ENCODE peak calls at places on chromosomes 1 and 21, in six cellular contexts. J is H1, Q is A549, W is stomach, U is esophagus squamous epithelium, C is K562. I is an unnamed sample. For H3K4me1, the result is how much of the 10 kb centered on the place peaks cover.

GRCh38 chr1:186482661-186483255 is 21.8 kb upstream of the PDC start:
- DNase-seq in J (peak), Q (peak), W (peak), U (no peak), C (peak), I (no peak)

GRCh38 chr1:2431503-2431902 is 19.1 kb upstream of the PEX10 start:
- DNase-seq in J (no peak), Q (no peak), W (no peak), U (no peak), C (no peak), I (no peak)

GRCh38 chr1:31932491-31933316 is 5.5 kb downstream of the PTP4A2 start:
- DNase-seq in J (no peak), Q (peak), W (no peak), U (no peak), C (no peak), I (no peak)

GRCh38 chr1:196409586-196409985 is 198.7 kb downstream of the KCNT2 start:
- DNase-seq in J (no peak), Q (no peak), W (no peak), U (no peak), C (no peak), I (no peak)

GRCh38 chr1:222794656-222795474 is 20.0 kb upstream of the DISP1 start:
- DNase-seq in J (no peak), Q (peak), W (peak), U (no peak), C (no peak), I (peak)

GRCh38 chr1:109844609-109845008 is 66.0 kb upstream of the CSF1 start:
- DNase-seq in J (peak), Q (no peak), W (no peak), U (no peak), C (no peak), I (no peak)

GRCh38 chr1:163072658-163073057 is 3.5 kb downstream of the RGS4 start:
- DNase-seq in J (no peak), Q (no peak), W (no peak), U (no peak), C (no peak), I (no peak)

GRCh38 chr1:77200806-77201205 is 18.4 kb downstream of the PIGK start:
- DNase-seq in J (no peak), Q (no peak), W (no peak), U (no peak), C (no peak), I (no peak)

GRCh38 chr1:231883382-231883781 is 256.8 kb downstream of the DISC1 start:
- DNase-seq in J (no peak), Q (peak), W (no peak), U (no peak), C (no peak), I (no peak)

GRCh38 chr1:220852408-220852807 is 26.8 kb upstream of the HLX start:
- DNase-seq in J (no peak), Q (no peak), W (no peak), U (no peak), C (no peak), I (no peak)

GRCh38 chr1:248152056-248152827 is 7.3 kb downstream of the OR2M5 start:
- DNase-seq in J (no peak), Q (no peak), W (no peak), U (no peak), C (no peak), I (no peak)

GRCh38 chr1:185401019-185401418 is 84.0 kb upstream of the IVNS1ABP start:
- DNase-seq in J (peak), Q (peak), W (no peak), U (no peak), C (no peak), I (no peak)

GRCh38 chr1:1846386-1846918 is 44.4 kb downstream of the GNB1 start:
- DNase-seq in J (no peak), Q (no peak), W (no peak), U (no peak), C (no peak), I (no peak)

GRCh38 chr1:220776725-220777326 is 9.9 kb upstream of the MTARC1 start:
- DNase-seq in J (peak), Q (peak), W (peak), U (no peak), C (peak), I (peak)

GRCh38 chr1:15027515-15027948 is 126.0 kb upstream of the TMEM51 start:
- DNase-seq in J (peak), Q (peak), W (peak), U (no peak), C (peak), I (no peak)

GRCh38 chr21:31132574-31133242 is 94.4 kb upstream of the KRTAP19-8 start:
- DNase-seq in J (no peak), Q (no peak), W (no peak), U (no peak), C (no peak), I (no peak)

GRCh38 chr1:58249729-58250586 is 296.6 kb downstream of the OMA1 start:
- DNase-seq in J (peak), Q (no peak), W (no peak), U (no peak), C (no peak), I (peak)

GRCh38 chr1:29245876-29246275 is 9.6 kb downstream of the PTPRU start:
- DNase-seq in J (no peak), Q (peak), W (no peak), U (no peak), C (no peak), I (no peak)

GRCh38 chr1:232425421-232425820 is 204.5 kb downstream of the SIPA1L2 start:
- DNase-seq in J (no peak), Q (no peak), W (no peak), U (no peak), C (no peak), I (no peak)

GRCh38 chr1:116855220-116855619 is 54.5 kb upstream of the PTGFRN start:
- DNase-seq in J (no peak), Q (no peak), W (peak), U (no peak), C (no peak), I (peak)

GRCh38 chr21:15809818-15810217 is 80.0 kb downstream of the USP25 start:
- DNase-seq in J (no peak), Q (no peak), W (no peak), U (no peak), C (no peak), I (no peak)

GRCh38 chr1:21906173-21907078 is 30.7 kb downstream of the HSPG2 start:
- DNase-seq in J (no peak), Q (no peak), W (no peak), U (no peak), C (peak), I (peak)

GRCh38 chr1:6911974-6912373 is 126.7 kb downstream of the CAMTA1 start:
- DNase-seq in J (no peak), Q (no peak), W (no peak), U (no peak), C (no peak), I (no peak)

GRCh38 chr1:201419737-201420607 is 1.6 kb downstream of the TNNI1 start:
- DNase-seq in J (no peak), Q (no peak), W (no peak), U (no peak), C (no peak), I (no peak)

GRCh38 chr1:115976062-115976899 is at the start of gene SLC22A15:
- DNase-seq in J (peak), Q (peak), W (peak), U (peak), C (peak), I (peak)

GRCh38 chr1:19456915-19457554 is 28.3 kb downstream of the CAPZB start:
- DNase-seq in J (no peak), Q (no peak), W (no peak), U (no peak), C (no peak), I (no peak)

GRCh38 chr1:62235576-62235975 is 40.9 kb downstream of the L1TD1 start:
- DNase-seq in J (no peak), Q (no peak), W (no peak), U (no peak), C (no peak), I (no peak)
- TF ChIP-seq POLR2A in J (no peak), Q (no peak), W (no peak), U (no peak), C (no peak), I (no peak)

GRCh38 chr1:13520985-13521384 is 7.2 kb upstream of the LRRC38 start:
- DNase-seq in J (no peak), Q (no peak), W (no peak), U (no peak), C (no peak), I (no peak)

GRCh38 chr1:13528320-13528719 is 14.5 kb upstream of the LRRC38 start:
- DNase-seq in J (no peak), Q (no peak), W (no peak), U (no peak), C (no peak), I (no peak)

DNA sequence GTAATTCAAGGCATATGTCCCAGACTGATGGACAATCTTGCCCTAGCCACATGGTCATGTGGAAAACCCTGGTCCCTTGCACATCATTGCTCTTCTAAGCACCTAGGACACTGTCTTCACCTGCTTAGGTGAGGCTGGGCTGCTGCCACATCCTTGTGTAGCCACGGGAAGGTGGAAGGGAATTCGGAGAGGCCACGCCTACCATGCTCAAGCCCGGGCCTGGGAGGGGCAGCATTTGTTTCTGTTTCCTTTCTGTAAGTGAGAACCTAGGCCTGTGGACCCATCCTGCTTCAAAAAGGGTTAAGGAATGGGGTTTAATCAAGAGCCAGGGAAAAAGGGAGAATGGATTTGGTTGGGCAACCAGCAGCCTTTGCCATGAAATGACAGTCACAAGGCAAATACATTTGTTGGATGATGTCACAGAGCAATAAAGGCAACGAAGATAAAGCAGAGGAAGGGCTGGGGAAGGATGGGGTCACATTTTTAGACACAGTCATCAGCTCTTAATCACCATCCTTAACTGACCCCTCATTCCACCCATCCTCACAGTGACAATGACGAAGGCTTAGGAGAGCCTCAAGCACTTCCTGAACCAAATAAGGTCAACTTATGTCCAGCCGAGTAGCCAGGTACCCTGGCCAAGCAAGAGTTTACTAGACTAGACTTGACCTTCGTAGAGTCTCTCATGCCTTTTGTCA is 10.1 kb upstream of the LRRC38 start:
- DNase-seq in J (no peak), Q (peak), W (no peak), U (no peak), C (no peak), I (no peak)
- H3K4me1 ChIP-seq in J (under half), Q (under half), W (under half), U (under half), C (under half), I (under half)

DNA sequence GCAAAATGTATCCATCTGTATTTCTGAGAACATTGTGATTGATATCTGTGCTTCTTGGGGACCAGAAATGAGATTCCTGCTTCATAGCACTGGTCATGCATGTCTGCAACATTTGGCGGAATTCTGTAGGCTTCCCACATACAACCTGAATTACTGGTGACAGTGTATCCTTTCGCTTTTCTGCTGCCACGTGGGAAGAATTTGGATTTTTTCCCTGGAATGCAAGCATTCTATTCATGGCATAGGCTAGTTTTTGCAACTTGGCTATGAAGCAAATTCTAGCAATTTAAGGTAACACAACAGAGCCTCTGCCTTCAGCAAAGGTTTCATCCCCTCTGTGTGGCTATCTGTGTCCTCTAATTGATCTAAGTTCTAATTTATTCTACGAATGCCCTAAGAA is 85.9 kb downstream of the BCAR3 start:
- DNase-seq in J (no peak), Q (no peak), W (no peak), U (no peak), C (no peak), I (no peak)
- TF ChIP-seq POLR2A in J (no peak), Q (no peak), W (no peak), U (no peak), C (no peak), I (no peak)

DNA sequence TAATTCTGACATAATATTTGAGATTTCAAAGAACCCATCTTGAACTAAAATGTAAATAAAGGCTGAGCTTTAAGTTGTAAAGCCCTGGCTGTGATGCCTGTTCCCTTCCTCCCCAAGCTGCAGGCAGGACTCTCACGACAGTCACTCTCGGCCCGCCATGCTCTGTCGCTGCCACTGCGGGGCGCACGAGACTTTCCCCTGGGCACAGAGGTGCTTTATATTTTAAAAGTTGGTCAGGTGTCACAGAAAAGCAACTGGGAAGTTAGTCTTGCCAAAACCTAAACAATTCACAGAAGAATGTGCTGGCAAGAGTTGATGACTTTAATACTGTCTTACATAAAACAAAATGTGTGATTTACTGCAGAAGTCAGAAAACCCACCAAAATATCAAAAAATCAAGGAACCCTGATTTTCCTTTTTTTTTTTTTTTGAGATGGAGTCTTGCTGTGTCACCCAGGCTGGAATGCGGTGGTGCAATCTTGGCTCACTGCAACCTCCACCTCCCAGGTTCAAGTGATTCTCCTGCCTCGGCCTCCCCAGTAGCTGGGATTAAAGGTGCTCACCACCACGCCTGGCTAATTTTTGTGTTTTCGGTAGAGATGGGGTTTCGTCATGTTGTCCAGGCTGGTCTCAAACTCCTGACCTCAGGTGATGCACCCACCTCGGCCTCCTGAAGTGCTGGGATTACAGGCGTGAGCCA is 10.7 kb downstream of the LRRC47 start:
- DNase-seq in J (peak), Q (no peak), W (no peak), U (no peak), C (peak), I (peak)
- H3K4me1 ChIP-seq in J (under half), Q (under half), W (under half), U (under half), C (under half), I (under half)

I was measured in right lobe of liver.